ENCODE peak calls at places on chromosomes 5 and 9, in seven cellular contexts. E, W, U, T, D, O and Q are unnamed samples.
A peak's percentile ranks its signal among the peaks of the same experiment; 100 is the strongest.

GRCh38 chr9:5178126-5178805 is 7.2 kb downstream of the INSL6 start:
- DNase-seq in E (no peak), W (no peak), U (no peak), T (no peak), D (no peak), O (no peak), Q (no peak)

GRCh38 chr5:145947581-145947980 is 11.2 kb downstream of the SH3RF2 start:
- DNase-seq in E (no peak), W (no peak), U (no peak), T (no peak), D (no peak), O (no peak), Q (no peak)

GRCh38 chr9:88258587-88258986 is 120.3 kb upstream of the SPATA31C2 start:
- DNase-seq in E (peak; percentile 18), W (no peak), U (no peak), T (no peak), D (no peak), O (no peak), Q (peak; percentile 36)

GRCh38 chr9:15370496-15371464 is 51.9 kb upstream of the SNAPC3 start:
- DNase-seq in E (no peak), W (no peak), U (no peak), T (no peak), D (no peak), O (no peak), Q (no peak)

GRCh38 chr5:57277085-57277484 is 103.2 kb downstream of the GPBP1 start:
- DNase-seq in E (no peak), W (no peak), U (no peak), T (no peak), D (peak; percentile 8), O (no peak), Q (peak; percentile 15)

GRCh38 chr9:115378246-115378645 is 260.3 kb upstream of the TNC start:
- DNase-seq in E (no peak), W (no peak), U (no peak), T (no peak), D (no peak), O (no peak), Q (no peak)

GRCh38 chr9:129559506-129559881 is 61.4 kb downstream of the C9orf50 start:
- DNase-seq in E (no peak), W (no peak), U (no peak), T (no peak), D (no peak), O (peak; percentile 32), Q (no peak)

GRCh38 chr5:75622564-75622963 is 11.3 kb downstream of the ANKDD1B start:
- DNase-seq in E (peak; percentile 38), W (no peak), U (no peak), T (no peak), D (no peak), O (no peak), Q (peak; percentile 44)

GRCh38 chr9:16368425-16369087 is 501.9 kb downstream of the BNC2 start:
- DNase-seq in E (no peak), W (no peak), U (no peak), T (no peak), D (no peak), O (no peak), Q (no peak)

GRCh38 chr9:116987902-116988301 is 300.8 kb downstream of the TRIM32 start:
- DNase-seq in E (no peak), W (no peak), U (no peak), T (no peak), D (no peak), O (no peak), Q (no peak)

GRCh38 chr5:158752656-158752973 is 347.1 kb downstream of the EBF1 start:
- DNase-seq in E (no peak), W (no peak), U (no peak), T (no peak), D (peak; percentile 10), O (no peak), Q (no peak)